ENCODE peak calls at places on chromosomes 7 and 10, in seven cellular contexts. One of them, this sample, is unnamed.

GRCh38 chr10:104336829-104337526 is 1.3 kb downstream of the ITPRIP start:
- DNase-seq in mucosa of descending colon: peak; percentile 13
- DNase-seq in neural progenitor cell: peak; percentile 67
- DNase-seq in CD8-positive, alpha-beta memory T cell: no peak
- DNase-seq in AG09309: peak; percentile 85
- DNase-seq in AG04450: no peak
- DNase-seq in cardiac fibroblast: peak; percentile 84
- DNase-seq in this sample: no peak

GRCh38 chr7:85396676-85397075 is 209.8 kb upstream of the SEMA3D start:
- DNase-seq in mucosa of descending colon: no peak
- DNase-seq in neural progenitor cell: no peak
- DNase-seq in CD8-positive, alpha-beta memory T cell: no peak
- DNase-seq in AG09309: no peak
- DNase-seq in AG04450: no peak
- DNase-seq in cardiac fibroblast: no peak
- DNase-seq in this sample: no peak

GRCh38 chr10:114304017-114304565 is 65.0 kb downstream of the VWA2 start:
- DNase-seq in mucosa of descending colon: peak; percentile 94
- DNase-seq in neural progenitor cell: peak; percentile 91
- DNase-seq in CD8-positive, alpha-beta memory T cell: peak; percentile 49
- DNase-seq in AG09309: peak; percentile 58
- DNase-seq in AG04450: peak; percentile 73
- DNase-seq in cardiac fibroblast: peak; percentile 87
- DNase-seq in this sample: peak; percentile 83

GRCh38 chr7:44144426-44144967 is 3.4 kb upstream of the MYL7 start:
- DNase-seq in mucosa of descending colon: no peak
- DNase-seq in neural progenitor cell: no peak
- DNase-seq in CD8-positive, alpha-beta memory T cell: no peak
- DNase-seq in AG09309: no peak
- DNase-seq in AG04450: no peak
- DNase-seq in cardiac fibroblast: no peak
- DNase-seq in this sample: no peak

GRCh38 chr10:78774999-78775711 is 293.6 kb upstream of the ZMIZ1 start:
- DNase-seq in mucosa of descending colon: peak; percentile 17
- DNase-seq in neural progenitor cell: no peak
- DNase-seq in CD8-positive, alpha-beta memory T cell: no peak
- DNase-seq in AG09309: no peak
- DNase-seq in AG04450: peak; percentile 23
- DNase-seq in cardiac fibroblast: no peak
- DNase-seq in this sample: peak; percentile 90

GRCh38 chr10:27345455-27345909 is 104.9 kb upstream of the ACBD5 start:
- DNase-seq in mucosa of descending colon: no peak
- DNase-seq in neural progenitor cell: no peak
- DNase-seq in CD8-positive, alpha-beta memory T cell: no peak
- DNase-seq in AG09309: no peak
- DNase-seq in AG04450: no peak
- DNase-seq in cardiac fibroblast: no peak
- DNase-seq in this sample: no peak

GRCh38 chr7:116194115-116194514 is 16.2 kb upstream of the TES start:
- DNase-seq in mucosa of descending colon: no peak
- DNase-seq in neural progenitor cell: no peak
- DNase-seq in CD8-positive, alpha-beta memory T cell: no peak
- DNase-seq in AG09309: no peak
- DNase-seq in AG04450: no peak
- DNase-seq in cardiac fibroblast: no peak
- DNase-seq in this sample: no peak

GRCh38 chr10:133212853-133213494 is 17.0 kb upstream of the UTF1 start:
- DNase-seq in mucosa of descending colon: no peak
- DNase-seq in neural progenitor cell: no peak
- DNase-seq in CD8-positive, alpha-beta memory T cell: no peak
- DNase-seq in AG09309: no peak
- DNase-seq in AG04450: no peak
- DNase-seq in cardiac fibroblast: no peak
- DNase-seq in this sample: no peak

GRCh38 chr7:89607797-89608196 is 546.5 kb upstream of the STEAP1 start:
- DNase-seq in mucosa of descending colon: no peak
- DNase-seq in neural progenitor cell: no peak
- DNase-seq in CD8-positive, alpha-beta memory T cell: peak; percentile 50
- DNase-seq in AG09309: no peak
- DNase-seq in AG04450: no peak
- DNase-seq in cardiac fibroblast: no peak
- DNase-seq in this sample: no peak

GRCh38 chr10:133294189-133294588 is 14.5 kb downstream of the TUBGCP2 start:
- DNase-seq in mucosa of descending colon: no peak
- DNase-seq in neural progenitor cell: no peak
- DNase-seq in CD8-positive, alpha-beta memory T cell: no peak
- DNase-seq in AG09309: no peak
- DNase-seq in AG04450: no peak
- DNase-seq in cardiac fibroblast: no peak
- DNase-seq in this sample: peak; percentile 59

GRCh38 chr7:81007053-81007452 is 88.2 kb upstream of the SEMA3C start:
- DNase-seq in mucosa of descending colon: no peak
- DNase-seq in neural progenitor cell: no peak
- DNase-seq in CD8-positive, alpha-beta memory T cell: no peak
- DNase-seq in AG09309: no peak
- DNase-seq in AG04450: no peak
- DNase-seq in cardiac fibroblast: peak; percentile 28
- DNase-seq in this sample: no peak

GRCh38 chr7:101201695-101202602 is 1.1 kb upstream of the MOGAT3 start:
- DNase-seq in mucosa of descending colon: peak; percentile 81
- DNase-seq in neural progenitor cell: peak; percentile 40
- DNase-seq in CD8-positive, alpha-beta memory T cell: no peak
- DNase-seq in AG09309: no peak
- DNase-seq in AG04450: no peak
- DNase-seq in cardiac fibroblast: no peak
- DNase-seq in this sample: no peak

GRCh38 chr10:97718659-97719142 is 5.2 kb downstream of the MARVELD1 start:
- DNase-seq in mucosa of descending colon: peak; percentile 97
- DNase-seq in neural progenitor cell: peak; percentile 48
- DNase-seq in CD8-positive, alpha-beta memory T cell: no peak
- DNase-seq in AG09309: no peak
- DNase-seq in AG04450: no peak
- DNase-seq in cardiac fibroblast: peak; percentile 59
- DNase-seq in this sample: peak; percentile 70

GRCh38 chr7:103532955-103533354 is 86.9 kb upstream of the SLC26A5 start:
- DNase-seq in mucosa of descending colon: no peak
- DNase-seq in neural progenitor cell: no peak
- DNase-seq in CD8-positive, alpha-beta memory T cell: no peak
- DNase-seq in AG09309: no peak
- DNase-seq in AG04450: no peak
- DNase-seq in cardiac fibroblast: no peak
- DNase-seq in this sample: no peak

GRCh38 chr7:108016841-108017775 is 14.1 kb upstream of the LAMB1 start:
- DNase-seq in mucosa of descending colon: no peak
- DNase-seq in neural progenitor cell: no peak
- DNase-seq in CD8-positive, alpha-beta memory T cell: no peak
- DNase-seq in AG09309: no peak
- DNase-seq in AG04450: no peak
- DNase-seq in cardiac fibroblast: peak; percentile 57
- DNase-seq in this sample: no peak

GRCh38 chr7:75966209-75966961 is 28.0 kb downstream of the TMEM120A start:
- DNase-seq in mucosa of descending colon: no peak
- DNase-seq in neural progenitor cell: no peak
- DNase-seq in CD8-positive, alpha-beta memory T cell: no peak
- DNase-seq in AG09309: no peak
- DNase-seq in AG04450: no peak
- DNase-seq in cardiac fibroblast: peak; percentile 65
- DNase-seq in this sample: no peak

GRCh38 chr10:72702868-72703581 is 11.1 kb downstream of the MCU start:
- DNase-seq in mucosa of descending colon: no peak
- DNase-seq in neural progenitor cell: no peak
- DNase-seq in CD8-positive, alpha-beta memory T cell: no peak
- DNase-seq in AG09309: no peak
- DNase-seq in AG04450: no peak
- DNase-seq in cardiac fibroblast: peak; percentile 84
- DNase-seq in this sample: no peak

GRCh38 chr7:90538405-90538804 is 57.7 kb upstream of the CDK14 start:
- DNase-seq in mucosa of descending colon: no peak
- DNase-seq in neural progenitor cell: no peak
- DNase-seq in CD8-positive, alpha-beta memory T cell: no peak
- DNase-seq in AG09309: no peak
- DNase-seq in AG04450: no peak
- DNase-seq in cardiac fibroblast: no peak
- DNase-seq in this sample: no peak

GRCh38 chr7:44292876-44293560 is 32.4 kb downstream of the CAMK2B start:
- DNase-seq in mucosa of descending colon: no peak
- DNase-seq in neural progenitor cell: peak; percentile 1
- DNase-seq in CD8-positive, alpha-beta memory T cell: no peak
- DNase-seq in AG09309: no peak
- DNase-seq in AG04450: no peak
- DNase-seq in cardiac fibroblast: no peak
- DNase-seq in this sample: no peak

GRCh38 chr10:119428789-119429188 is 113.7 kb downstream of the RGS10 start:
- DNase-seq in mucosa of descending colon: no peak
- DNase-seq in neural progenitor cell: no peak
- DNase-seq in CD8-positive, alpha-beta memory T cell: peak; percentile 8
- DNase-seq in AG09309: peak; percentile 70
- DNase-seq in AG04450: no peak
- DNase-seq in cardiac fibroblast: no peak
- DNase-seq in this sample: no peak

GRCh38 chr10:34489436-34489835 is 325.7 kb downstream of the PARD3 start:
- DNase-seq in mucosa of descending colon: no peak
- DNase-seq in neural progenitor cell: no peak
- DNase-seq in CD8-positive, alpha-beta memory T cell: no peak
- DNase-seq in AG09309: no peak
- DNase-seq in AG04450: no peak
- DNase-seq in cardiac fibroblast: no peak
- DNase-seq in this sample: no peak

GRCh38 chr7:151439855-151440798 is at the start of gene CRYGN:
- DNase-seq in mucosa of descending colon: no peak
- DNase-seq in neural progenitor cell: peak; percentile 83
- DNase-seq in CD8-positive, alpha-beta memory T cell: peak; percentile 46
- DNase-seq in AG09309: no peak
- DNase-seq in AG04450: no peak
- DNase-seq in cardiac fibroblast: no peak
- DNase-seq in this sample: peak; percentile 9
- H3K4me3 ChIP-seq in mucosa of descending colon: no peak within 1 kb of the TSS
- H3K4me3 ChIP-seq in neural progenitor cell: peak within 1 kb of the TSS; percentile 57
- H3K4me3 ChIP-seq in CD8-positive, alpha-beta memory T cell: no peak within 1 kb of the TSS
- H3K4me3 ChIP-seq in AG09309: no peak within 1 kb of the TSS
- H3K4me3 ChIP-seq in AG04450: peak within 1 kb of the TSS; percentile 41
- H3K4me3 ChIP-seq in cardiac fibroblast: peak within 1 kb of the TSS; percentile 23
- H3K4me3 ChIP-seq in this sample: no peak within 1 kb of the TSS

DNA sequence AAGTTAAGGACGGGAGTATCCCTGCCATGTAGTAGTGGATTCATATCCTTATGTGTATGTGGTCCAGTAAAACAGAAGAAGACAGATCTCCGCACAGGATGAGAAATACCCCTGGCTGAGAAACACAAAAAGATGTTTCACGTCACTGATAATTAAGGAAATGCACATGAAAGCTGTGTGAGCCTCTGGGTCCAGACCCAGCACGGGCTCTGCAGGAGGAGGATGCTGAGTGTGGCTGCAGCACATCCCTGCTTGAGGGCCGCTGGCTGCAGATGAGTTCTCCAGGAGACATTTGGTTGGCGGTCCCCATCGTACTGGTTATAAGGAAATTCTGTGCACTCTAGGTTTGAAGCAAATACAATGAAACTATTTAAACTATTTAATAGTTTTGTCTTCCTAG is 8.2 kb upstream of the SUN1 start:
- DNase-seq in mucosa of descending colon: no peak
- DNase-seq in neural progenitor cell: no peak
- DNase-seq in CD8-positive, alpha-beta memory T cell: no peak
- DNase-seq in AG09309: no peak
- DNase-seq in AG04450: no peak
- DNase-seq in cardiac fibroblast: no peak
- DNase-seq in this sample: no peak
- H3K4me3 ChIP-seq in mucosa of descending colon: no peak overlapping the region
- H3K4me3 ChIP-seq in neural progenitor cell: no peak overlapping the region
- H3K4me3 ChIP-seq in CD8-positive, alpha-beta memory T cell: no peak overlapping the region
- H3K4me3 ChIP-seq in AG09309: no peak overlapping the region
- H3K4me3 ChIP-seq in AG04450: no peak overlapping the region
- H3K4me3 ChIP-seq in cardiac fibroblast: no peak overlapping the region
- H3K4me3 ChIP-seq in this sample: no peak overlapping the region

GRCh38 chr7:74059681-74060588 is 23.7 kb upstream of the LIMK1 start:
- DNase-seq in mucosa of descending colon: peak; percentile 91
- DNase-seq in neural progenitor cell: no peak
- DNase-seq in CD8-positive, alpha-beta memory T cell: no peak
- DNase-seq in AG09309: no peak
- DNase-seq in AG04450: no peak
- DNase-seq in cardiac fibroblast: no peak
- DNase-seq in this sample: peak; percentile 99

GRCh38 chr7:74063646-74064045 is 20.0 kb upstream of the LIMK1 start:
- DNase-seq in mucosa of descending colon: no peak
- DNase-seq in neural progenitor cell: no peak
- DNase-seq in CD8-positive, alpha-beta memory T cell: no peak
- DNase-seq in AG09309: no peak
- DNase-seq in AG04450: no peak
- DNase-seq in cardiac fibroblast: no peak
- DNase-seq in this sample: no peak

GRCh38 chr7:74064696-74065095 is 18.9 kb upstream of the LIMK1 start:
- DNase-seq in mucosa of descending colon: no peak
- DNase-seq in neural progenitor cell: no peak
- DNase-seq in CD8-positive, alpha-beta memory T cell: no peak
- DNase-seq in AG09309: no peak
- DNase-seq in AG04450: no peak
- DNase-seq in cardiac fibroblast: no peak
- DNase-seq in this sample: no peak

GRCh38 chr7:74063223-74063641 is 20.4 kb upstream of the LIMK1 start:
- DNase-seq in mucosa of descending colon: no peak
- DNase-seq in neural progenitor cell: no peak
- DNase-seq in CD8-positive, alpha-beta memory T cell: no peak
- DNase-seq in AG09309: no peak
- DNase-seq in AG04450: no peak
- DNase-seq in cardiac fibroblast: no peak
- DNase-seq in this sample: no peak

DNA sequence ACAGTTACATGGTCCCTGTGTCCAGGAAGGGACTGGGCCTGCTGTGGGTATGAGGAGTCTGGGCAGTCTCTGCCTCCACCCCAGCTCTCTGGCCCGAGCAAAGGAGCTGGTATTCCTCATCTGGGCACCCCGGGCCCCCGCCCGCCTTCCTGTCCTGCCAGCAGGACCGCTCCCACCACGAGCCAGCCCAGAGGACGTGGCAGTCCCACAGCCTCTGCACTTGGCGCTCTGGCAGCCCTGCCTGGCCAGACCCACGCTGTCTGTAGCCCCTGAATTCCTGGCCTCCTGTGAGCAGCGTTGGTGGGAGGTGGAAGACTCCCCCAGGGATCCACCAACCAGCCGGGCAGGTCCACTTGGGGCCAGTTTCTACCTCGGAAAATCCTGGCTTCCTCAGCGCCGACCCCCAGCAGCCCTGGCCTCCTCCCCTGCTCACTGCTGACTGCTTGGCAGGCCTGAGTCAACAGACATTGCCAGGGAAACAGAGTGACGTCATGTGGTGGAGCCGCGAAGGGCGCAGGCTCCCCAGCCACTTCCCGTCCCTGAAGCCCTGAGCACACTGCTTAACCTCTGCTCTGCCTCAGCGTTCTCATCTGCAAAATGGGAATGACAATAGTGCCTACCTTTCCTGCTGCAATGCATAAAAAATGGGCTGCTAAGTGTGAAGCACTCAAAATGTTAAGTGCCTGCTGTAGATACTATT is 21.6 kb upstream of the LIMK1 start:
- DNase-seq in mucosa of descending colon: peak; percentile 90
- DNase-seq in neural progenitor cell: no peak
- DNase-seq in CD8-positive, alpha-beta memory T cell: peak; percentile 26
- DNase-seq in AG09309: peak; percentile 85
- DNase-seq in AG04450: peak; percentile 69
- DNase-seq in cardiac fibroblast: peak; percentile 96
- DNase-seq in this sample: peak; percentile 95
- H3K4me3 ChIP-seq in mucosa of descending colon: no peak overlapping the region
- H3K4me3 ChIP-seq in neural progenitor cell: no peak overlapping the region
- H3K4me3 ChIP-seq in CD8-positive, alpha-beta memory T cell: no peak overlapping the region
- H3K4me3 ChIP-seq in AG09309: peak overlapping the region; percentile 47
- H3K4me3 ChIP-seq in AG04450: no peak overlapping the region
- H3K4me3 ChIP-seq in cardiac fibroblast: no peak overlapping the region
- H3K4me3 ChIP-seq in this sample: no peak overlapping the region

GRCh38 chr7:12839508-12840153 is 152.2 kb downstream of the ARL4A start:
- DNase-seq in mucosa of descending colon: no peak
- DNase-seq in neural progenitor cell: peak; percentile 76
- DNase-seq in CD8-positive, alpha-beta memory T cell: no peak
- DNase-seq in AG09309: no peak
- DNase-seq in AG04450: no peak
- DNase-seq in cardiac fibroblast: no peak
- DNase-seq in this sample: peak; percentile 64
- H3K4me3 ChIP-seq in mucosa of descending colon: no peak overlapping the region
- H3K4me3 ChIP-seq in neural progenitor cell: no peak overlapping the region
- H3K4me3 ChIP-seq in CD8-positive, alpha-beta memory T cell: no peak overlapping the region
- H3K4me3 ChIP-seq in AG09309: no peak overlapping the region
- H3K4me3 ChIP-seq in AG04450: no peak overlapping the region
- H3K4me3 ChIP-seq in cardiac fibroblast: no peak overlapping the region
- H3K4me3 ChIP-seq in this sample: no peak overlapping the region

This sample was measured in body of pancreas.